ENCODE peak calls at places on chromosomes 3 and 15, in seven cellular contexts. S is H1, T is IMR-90, G is neuronal stem cell, H is H9, A is mesendoderm, M is mesenchymal stem cell. D is an unnamed sample. For H3K27me3, the result is how much of the 10 kb centered on the place peaks cover.

GRCh38 chr15:46111730-46112129 is 476.9 kb downstream of the SQOR start:
- DNase-seq in S (no peak), T (no peak), G (no peak), H (no peak), A (peak), M (no peak), D (no peak)

GRCh38 chr3:61288446-61288845 is 37.2 kb upstream of the FHIT start:
- DNase-seq in S (no peak), T (no peak), G (no peak), H (no peak), A (no peak), M (no peak), D (no peak)

GRCh38 chr3:130894130-130894872 is 417 bp downstream of the ATP2C1 start:
- DNase-seq in S (no peak), T (no peak), G (peak), H (peak), A (no peak), M (peak), D (no peak)

GRCh38 chr15:88586401-88587162 is 34.6 kb upstream of the AEN start:
- DNase-seq in S (no peak), T (peak), G (no peak), H (no peak), A (no peak), M (no peak), D (no peak)

GRCh38 chr3:164851905-164852304 is 226.4 kb downstream of the SI start:
- DNase-seq in S (no peak), T (no peak), G (no peak), H (no peak), A (no peak), M (no peak), D (no peak)

GRCh38 chr15:82855286-82856092 is 46.1 kb downstream of the WHAMM start:
- DNase-seq in S (no peak), T (no peak), G (peak), H (no peak), A (no peak), M (no peak), D (no peak)

GRCh38 chr3:186807231-186807630 is 949 bp upstream of the RFC4 start:
- DNase-seq in S (no peak), T (no peak), G (no peak), H (no peak), A (no peak), M (no peak), D (no peak)

GRCh38 chr3:154427685-154428291 is 2.2 kb downstream of the GPR149 start:
- DNase-seq in S (no peak), T (no peak), G (peak), H (peak), A (peak), M (no peak), D (no peak)

GRCh38 chr3:98333989-98334606 is 19.6 kb upstream of the OR5K4 start:
- DNase-seq in S (no peak), T (peak), G (no peak), H (no peak), A (no peak), M (no peak), D (peak)

GRCh38 chr3:113736548-113737089 is 9.4 kb downstream of the NAA50 start:
- DNase-seq in S (no peak), T (peak), G (peak), H (no peak), A (peak), M (peak), D (peak)

GRCh38 chr15:67077641-67078215 is 12.3 kb downstream of the SMAD3 start:
- DNase-seq in S (no peak), T (no peak), G (no peak), H (no peak), A (no peak), M (no peak), D (no peak)

GRCh38 chr3:141348848-141349247 is 19.5 kb upstream of the ZBTB38 start:
- DNase-seq in S (no peak), T (no peak), G (no peak), H (no peak), A (no peak), M (no peak), D (no peak)

GRCh38 chr15:99435138-99435695 is 130.6 kb upstream of the MEF2A start:
- DNase-seq in S (no peak), T (no peak), G (no peak), H (no peak), A (no peak), M (no peak), D (no peak)

GRCh38 chr3:105620236-105620635 is 248.6 kb downstream of the CBLB start:
- DNase-seq in S (no peak), T (no peak), G (no peak), H (no peak), A (no peak), M (peak), D (no peak)

GRCh38 chr3:139642981-139643380 is 34.8 kb downstream of the NMNAT3 start:
- DNase-seq in S (no peak), T (no peak), G (no peak), H (no peak), A (no peak), M (no peak), D (no peak)

GRCh38 chr3:170999737-171000242 is 26.7 kb downstream of the SLC2A2 start:
- DNase-seq in S (no peak), T (peak), G (no peak), H (no peak), A (peak), M (peak), D (peak)

GRCh38 chr15:65914371-65914770 is 45.1 kb downstream of the RAB11A start:
- DNase-seq in S (no peak), T (no peak), G (no peak), H (no peak), A (no peak), M (no peak), D (no peak)

GRCh38 chr3:18743761-18744160 is 318.6 kb upstream of the SATB1 start:
- DNase-seq in S (no peak), T (no peak), G (no peak), H (no peak), A (no peak), M (no peak), D (no peak)

GRCh38 chr3:95539950-95540483 is 1274.4 kb upstream of the EPHA6 start:
- DNase-seq in S (no peak), T (no peak), G (no peak), H (no peak), A (no peak), M (no peak), D (no peak)

GRCh38 chr15:57583282-57583681 is 8.4 kb upstream of the MYZAP start:
- DNase-seq in S (no peak), T (no peak), G (no peak), H (no peak), A (no peak), M (no peak), D (no peak)

GRCh38 chr3:58858126-58858525 is 191.6 kb upstream of the FAM3D start:
- DNase-seq in S (no peak), T (no peak), G (no peak), H (no peak), A (no peak), M (no peak), D (no peak)

GRCh38 chr3:189961525-189962161 is 159.1 kb downstream of the P3H2 start:
- DNase-seq in S (peak), T (peak), G (peak), H (peak), A (peak), M (peak), D (peak)

GRCh38 chr3:73768594-73769308 is 144.0 kb upstream of the PDZRN3 start:
- DNase-seq in S (no peak), T (peak), G (no peak), H (no peak), A (no peak), M (no peak), D (no peak)

GRCh38 chr3:56761887-56762605 is 39.7 kb downstream of the ARHGEF3 start:
- DNase-seq in S (no peak), T (peak), G (no peak), H (no peak), A (no peak), M (peak), D (no peak)

GRCh38 chr3:116112686-116113085 is 332.6 kb downstream of the LSAMP start:
- DNase-seq in S (no peak), T (peak), G (no peak), H (no peak), A (no peak), M (peak), D (no peak)

GRCh38 chr15:77474310-77474986 is 53.8 kb downstream of the HMG20A start:
- DNase-seq in S (no peak), T (no peak), G (no peak), H (no peak), A (no peak), M (no peak), D (no peak)

GRCh38 chr3:185210621-185211157 is 43.2 kb downstream of the EHHADH start:
- DNase-seq in S (no peak), T (no peak), G (no peak), H (no peak), A (no peak), M (no peak), D (no peak)

GRCh38 chr15:27412413-27412812 is 441.4 kb downstream of the GABRG3 start:
- DNase-seq in S (no peak), T (no peak), G (no peak), H (peak), A (no peak), M (no peak), D (no peak)

GRCh38 chr3:128518587-128519490 is 25.8 kb upstream of the GATA2 start:
- DNase-seq in S (no peak), T (no peak), G (no peak), H (peak), A (no peak), M (no peak), D (no peak)

GRCh38 chr3:104392327-104392726 is 974.4 kb upstream of the ALCAM start:
- DNase-seq in S (no peak), T (no peak), G (no peak), H (no peak), A (peak), M (no peak), D (no peak)

GRCh38 chr15:85164841-85165466 is 183.3 kb downstream of the PDE8A start:
- DNase-seq in S (no peak), T (no peak), G (no peak), H (no peak), A (no peak), M (no peak), D (peak)

GRCh38 chr15:68930268-68931022 is at the start of gene SPESP1:
- DNase-seq in S (no peak), T (peak), G (no peak), H (no peak), A (no peak), M (no peak), D (peak)

GRCh38 chr3:37819591-37819990 is 42.1 kb upstream of the CTDSPL start:
- DNase-seq in S (no peak), T (no peak), G (no peak), H (no peak), A (no peak), M (peak), D (no peak)
- H3K27me3 ChIP-seq in S (under half), T (under half), G (under half), H (under half), A (under half), M (under half), D (under half)

GRCh38 chr3:158273646-158274045 is 163.8 kb downstream of the RSRC1 start:
- DNase-seq in S (no peak), T (peak), G (no peak), H (no peak), A (no peak), M (no peak), D (peak)

GRCh38 chr3:158269896-158270295 is 160.0 kb downstream of the RSRC1 start:
- DNase-seq in S (no peak), T (no peak), G (no peak), H (no peak), A (no peak), M (no peak), D (no peak)

GRCh38 chr3:158267015-158267414 is 157.1 kb downstream of the RSRC1 start:
- DNase-seq in S (no peak), T (no peak), G (no peak), H (no peak), A (no peak), M (peak), D (no peak)

DNA sequence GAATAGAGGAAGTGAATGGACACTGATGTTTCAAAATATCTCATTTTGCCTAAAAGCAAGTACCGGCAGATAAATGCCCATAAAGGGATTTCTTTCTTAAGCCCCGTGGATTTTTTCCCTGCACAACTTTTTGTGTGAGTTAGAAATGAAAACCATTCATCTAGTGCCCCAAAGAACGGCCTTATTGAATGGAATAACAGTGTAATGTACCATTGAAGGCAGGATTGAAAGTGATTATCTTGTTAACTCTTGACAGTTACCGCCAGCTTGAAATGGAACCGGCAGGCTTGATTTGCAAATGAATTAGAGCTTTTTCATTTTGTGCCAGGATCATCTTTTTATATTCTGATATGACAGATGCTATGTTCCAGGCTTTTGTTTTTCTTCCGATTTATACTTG is 162.2 kb downstream of the RSRC1 start:
- DNase-seq in S (no peak), T (no peak), G (no peak), H (no peak), A (no peak), M (no peak), D (no peak)
- H2BK120ac ChIP-seq in S (no peak), T (no peak), G (no peak), H (no peak), A (no peak), M (no peak), D (no peak)

DNA sequence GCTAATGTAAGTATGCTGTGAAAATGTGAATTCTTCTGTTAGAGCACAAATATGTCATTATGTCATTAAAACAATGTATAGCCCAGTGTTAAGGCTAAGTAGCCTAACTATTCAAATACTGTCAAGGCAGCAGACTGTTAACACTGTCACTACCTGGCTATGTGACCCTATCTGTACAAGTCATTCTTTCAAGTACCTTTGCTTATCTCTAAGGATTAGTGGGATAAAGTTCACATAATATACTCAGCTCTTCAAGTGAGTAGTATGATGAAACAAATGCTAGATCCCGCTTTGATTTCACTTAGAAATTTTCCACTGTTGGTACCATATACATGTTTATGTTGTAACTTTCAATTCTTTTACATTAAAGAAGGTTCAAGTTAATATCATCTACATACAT is 4.6 kb upstream of the RFX7 start:
- DNase-seq in S (no peak), T (no peak), G (no peak), H (no peak), A (no peak), M (no peak), D (no peak)
- H3K27me3 ChIP-seq in S (under half), T (under half), G (under half), H (under half), A (under half), M (under half), D (under half)

GRCh38 chr3:132090921-132091320 is 56.1 kb upstream of the CPNE4 start:
- DNase-seq in S (no peak), T (peak), G (no peak), H (no peak), A (no peak), M (no peak), D (peak)
- H2BK120ac ChIP-seq in S (no peak), T (no peak), G (no peak), H (no peak), A (no peak), M (no peak), D (no peak)

GRCh38 chr15:76338555-76339301 is 2.2 kb downstream of the ISL2 start:
- DNase-seq in S (no peak), T (no peak), G (no peak), H (no peak), A (peak), M (no peak), D (no peak)
- H3K27me3 ChIP-seq in S (half or more), T (under half), G (half or more), H (half or more), A (half or more), M (half or more), D (half or more)

GRCh38 chr3:14625443-14625842 is 26.1 kb upstream of the CCDC174 start:
- DNase-seq in S (no peak), T (no peak), G (no peak), H (no peak), A (no peak), M (no peak), D (no peak)

GRCh38 chr3:14623569-14624051 is 28.0 kb upstream of the CCDC174 start:
- DNase-seq in S (no peak), T (no peak), G (no peak), H (no peak), A (no peak), M (no peak), D (no peak)

GRCh38 chr3:14627815-14628214 is 23.7 kb upstream of the CCDC174 start:
- DNase-seq in S (no peak), T (no peak), G (no peak), H (no peak), A (no peak), M (no peak), D (no peak)

GRCh38 chr3:14622368-14622767 is 29.2 kb upstream of the CCDC174 start:
- DNase-seq in S (no peak), T (no peak), G (no peak), H (no peak), A (no peak), M (no peak), D (no peak)

GRCh38 chr3:14624498-14624897 is 27.1 kb upstream of the CCDC174 start:
- DNase-seq in S (no peak), T (no peak), G (no peak), H (no peak), A (no peak), M (no peak), D (no peak)
- H2BK120ac ChIP-seq in S (no peak), T (no peak), G (no peak), H (no peak), A (no peak), M (no peak), D (no peak)

DNA sequence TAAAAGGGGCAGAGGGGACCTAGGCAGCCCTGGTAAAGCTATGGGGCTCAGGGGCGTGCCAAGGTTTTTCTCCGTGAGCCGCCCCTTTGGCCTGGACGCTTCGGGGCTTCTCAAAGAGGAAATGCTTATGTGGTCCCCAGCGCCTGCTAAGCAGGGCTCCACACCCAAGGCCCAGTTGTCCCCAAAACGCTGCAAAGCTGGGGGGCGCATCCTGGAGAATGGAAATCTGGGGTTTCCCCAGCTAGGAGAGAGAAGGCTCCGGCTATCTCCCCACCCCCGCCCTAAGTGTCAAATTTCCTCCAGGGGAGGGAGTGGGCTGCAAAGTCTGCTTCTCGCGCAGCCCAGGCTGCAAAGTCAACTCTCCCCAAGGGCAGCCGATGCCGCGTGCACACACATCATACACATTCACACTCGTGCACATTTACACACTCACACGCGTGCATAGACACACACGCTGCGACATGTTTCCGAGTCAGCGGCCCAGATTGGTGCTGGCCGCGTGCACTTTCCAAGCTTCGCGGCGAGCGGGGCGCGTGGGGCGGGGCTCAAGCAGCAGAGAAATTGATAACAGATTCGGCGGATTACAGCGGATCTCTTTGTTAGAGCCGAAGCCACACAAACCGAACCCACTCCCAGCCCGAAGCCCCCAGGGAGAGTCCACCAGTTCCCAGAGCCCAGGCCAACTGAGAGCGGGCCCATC is 4.5 kb downstream of the WNT5A start:
- DNase-seq in S (no peak), T (peak), G (peak), H (peak), A (peak), M (peak), D (no peak)
- H3K27me3 ChIP-seq in S (half or more), T (under half), G (under half), H (half or more), A (under half), M (under half), D (under half)

GRCh38 chr3:195080125-195080524 is 190.8 kb downstream of the XXYLT1 start:
- DNase-seq in S (no peak), T (no peak), G (no peak), H (no peak), A (no peak), M (no peak), D (no peak)
- H2BK120ac ChIP-seq in S (no peak), T (no peak), G (no peak), H (no peak), A (no peak), M (no peak), D (no peak)

GRCh38 chr3:13145131-13145825 is 72.0 kb upstream of the IQSEC1 start:
- DNase-seq in S (no peak), T (no peak), G (no peak), H (no peak), A (no peak), M (no peak), D (no peak)
- H3K27me3 ChIP-seq in S (under half), T (under half), G (under half), H (under half), A (under half), M (under half), D (under half)

DNA sequence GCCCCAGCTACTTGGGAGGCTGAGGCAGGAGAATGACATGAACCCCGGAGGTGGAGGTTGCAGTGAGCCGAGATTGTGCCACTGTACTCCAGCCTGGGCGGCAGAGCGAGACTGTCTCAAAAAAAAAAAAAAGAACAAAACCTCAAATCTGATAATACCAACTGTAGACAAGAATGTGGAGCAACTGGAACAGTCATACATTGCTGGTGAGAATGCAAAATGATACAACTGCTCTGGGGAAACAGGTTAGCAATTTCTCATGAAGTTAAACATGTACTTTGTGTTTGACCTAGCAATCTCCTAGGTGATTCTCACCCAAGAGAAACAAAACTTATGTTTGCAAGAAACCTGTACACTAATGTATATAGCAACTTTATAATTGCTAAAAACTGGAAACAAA is 4.4 kb upstream of the VHL start:
- DNase-seq in S (no peak), T (no peak), G (no peak), H (no peak), A (no peak), M (no peak), D (peak)
- H2BK120ac ChIP-seq in S (no peak), T (no peak), G (no peak), H (no peak), A (no peak), M (no peak), D (no peak)

D was measured in trophoblast cell.